ENCODE peak calls at places on chromosomes 3 and 15, in five cellular contexts. F, R, T, W and L are unnamed samples.

GRCh38 chr15:65666257-65666656 is 44.5 kb downstream of the SLC24A1 start:
- DNase-seq in T (no peak), W (no peak), F (peak; percentile 60), R (no peak), L (no peak)

GRCh38 chr15:91982401-91982800 is 128.9 kb downstream of the SLCO3A1 start:
- DNase-seq in T (no peak), F (no peak), R (no peak), W (no peak), L (no peak)

GRCh38 chr15:84778194-84778593 is 29.8 kb downstream of the ZNF592 start:
- DNase-seq in W (no peak), F (no peak), R (no peak), T (no peak), L (no peak)

GRCh38 chr3:133444071-133444774 is 44.4 kb downstream of the BFSP2 start:
- DNase-seq in F (peak; percentile 92), W (no peak), R (no peak), T (no peak), L (no peak)

GRCh38 chr3:110589381-110589780 is 482.2 kb upstream of the NECTIN3 start:
- DNase-seq in F (no peak), R (no peak), T (no peak), W (no peak), L (no peak)

GRCh38 chr3:172260381-172260780 is 187.9 kb downstream of the GHSR start:
- DNase-seq in R (no peak), F (peak; percentile 50), W (no peak), T (no peak), L (no peak)

GRCh38 chr3:9500108-9501050 is 53.2 kb downstream of the LHFPL4 start:
- DNase-seq in T (peak; percentile 64), W (peak; percentile 10), R (peak; percentile 57), F (peak; percentile 41), L (peak; percentile 14)

GRCh38 chr15:67372563-67372962 is 118.0 kb downstream of the IQCH start:
- DNase-seq in T (no peak), F (no peak), W (no peak), R (no peak), L (no peak)

GRCh38 chr3:131053021-131053420 is 26.3 kb downstream of the NEK11 start:
- DNase-seq in R (no peak), T (no peak), F (peak; percentile 17), W (no peak), L (no peak)

GRCh38 chr3:138827222-138827621 is 7.5 kb downstream of the PIK3CB start:
- DNase-seq in R (no peak), F (no peak), W (no peak), T (no peak), L (no peak)

GRCh38 chr3:128504533-128504915 is 11.5 kb upstream of the GATA2 start:
- DNase-seq in F (no peak), W (no peak), R (no peak), T (no peak), L (no peak)

GRCh38 chr15:87846746-87847145 is 409.8 kb downstream of the NTRK3 start:
- DNase-seq in W (no peak), F (no peak), R (no peak), T (no peak), L (no peak)

GRCh38 chr3:48686538-48687219 is 964 bp upstream of the NCKIPSD start:
- DNase-seq in R (no peak), T (no peak), W (no peak), F (peak; percentile 24), L (no peak)

GRCh38 chr3:189685854-189686253 is 54.7 kb downstream of the TP63 start:
- DNase-seq in W (no peak), R (no peak), T (no peak), F (peak; percentile 58), L (no peak)

GRCh38 chr15:71575474-71576045 is 234.8 kb upstream of the NR2E3 start:
- DNase-seq in F (peak; percentile 16), W (no peak), R (no peak), T (no peak), L (no peak)

GRCh38 chr15:60004019-60004845 is at the start of gene FOXB1:
- DNase-seq in R (no peak), F (no peak), T (no peak), W (no peak), L (no peak)

GRCh38 chr3:23760871-23761373 is 44.8 kb upstream of the UBE2E1 start:
- DNase-seq in R (no peak), W (no peak), T (no peak), F (no peak), L (no peak)

GRCh38 chr3:33219175-33219487 is 521 bp upstream of the SUSD5 start:
- DNase-seq in R (no peak), F (no peak), T (no peak), W (no peak), L (no peak)
- H3K4me3 ChIP-seq in R (peak overlapping the region; percentile 42), F (peak overlapping the region; percentile 40), T (no peak overlapping the region), W (no peak overlapping the region), L (peak overlapping the region; percentile 60)

GRCh38 chr15:98311566-98312188 is 336.7 kb upstream of the IGF1R start:
- DNase-seq in W (peak; percentile 2), T (peak; percentile 60), R (peak; percentile 43), F (peak; percentile 71), L (peak; percentile 11)
- H3K4me3 ChIP-seq in W (no peak overlapping the region), T (no peak overlapping the region), R (no peak overlapping the region), F (no peak overlapping the region), L (no peak overlapping the region)

GRCh38 chr3:192887701-192888100 is 30.0 kb downstream of the MB21D2 start:
- DNase-seq in F (peak; percentile 77), W (no peak), T (no peak), R (no peak), L (no peak)
- H3K4me3 ChIP-seq in F (no peak overlapping the region), W (no peak overlapping the region), T (no peak overlapping the region), R (no peak overlapping the region), L (no peak overlapping the region)

GRCh38 chr3:4862973-4863372 is 116.3 kb upstream of the BHLHE40 start:
- DNase-seq in R (no peak), T (no peak), W (no peak), F (no peak), L (no peak)

GRCh38 chr3:4864503-4864902 is 114.7 kb upstream of the BHLHE40 start:
- DNase-seq in R (no peak), F (peak; percentile 37), W (no peak), T (no peak), L (peak; percentile 14)

GRCh38 chr3:4866841-4867240 is 112.4 kb upstream of the BHLHE40 start:
- DNase-seq in R (no peak), T (no peak), W (no peak), F (peak; percentile 40), L (peak; percentile 21)

GRCh38 chr3:4859788-4860187 is 119.4 kb upstream of the BHLHE40 start:
- DNase-seq in T (no peak), F (no peak), W (no peak), R (no peak), L (no peak)

GRCh38 chr3:4865714-4866113 is 113.5 kb upstream of the BHLHE40 start:
- DNase-seq in F (no peak), R (no peak), T (no peak), W (no peak), L (no peak)
- H3K4me3 ChIP-seq in F (no peak overlapping the region), R (no peak overlapping the region), T (no peak overlapping the region), W (no peak overlapping the region), L (no peak overlapping the region)

GRCh38 chr15:68440136-68440535 is 8.2 kb upstream of the ITGA11 start:
- DNase-seq in W (no peak), F (no peak), T (no peak), R (no peak), L (no peak)
- H3K4me3 ChIP-seq in W (no peak overlapping the region), F (no peak overlapping the region), T (no peak overlapping the region), R (no peak overlapping the region), L (no peak overlapping the region)